ENCODE peak calls at places on chromosome 6, in six cellular contexts. A is K562, K is IMR-90, Z is HepG2, W is GM12878, S is SK-N-SH. L is an unnamed sample.

GRCh38 chr6:88814909-88815308 is 148.5 kb downstream of the RNGTT start:
- DNase-seq in A (peak; percentile 33), S (no peak), K (no peak), Z (peak; percentile 33), W (no peak), L (peak; percentile 7)

GRCh38 chr6:112296694-112297093 is 42.3 kb upstream of the LAMA4 start:
- DNase-seq in K (peak; percentile 20), W (no peak), A (no peak), S (no peak), Z (no peak), L (no peak)

GRCh38 chr6:133637436-133637835 is 251.5 kb upstream of the TCF21 start:
- DNase-seq in Z (no peak), K (peak; percentile 32), S (no peak), W (no peak), A (no peak), L (no peak)

GRCh38 chr6:53066059-53066406 is 829 bp downstream of the FBXO9 start:
- DNase-seq in S (no peak), K (peak; percentile 28), W (no peak), Z (no peak), A (peak; percentile 61), L (peak; percentile 14)

GRCh38 chr6:123211777-123212545 is 215.9 kb downstream of the CLVS2 start:
- DNase-seq in K (no peak), A (no peak), Z (no peak), W (no peak), S (no peak), L (no peak)

GRCh38 chr6:148866657-148867268 is 119.9 kb downstream of the UST start:
- DNase-seq in Z (no peak), K (no peak), S (no peak), W (peak; percentile 68), A (no peak), L (no peak)

GRCh38 chr6:3523288-3523670 is 66.4 kb upstream of the SLC22A23 start:
- DNase-seq in A (no peak), K (peak; percentile 7), Z (no peak), S (no peak), W (no peak), L (no peak)

GRCh38 chr6:37024665-37025337 is 19.3 kb downstream of the FGD2 start:
- DNase-seq in K (peak; percentile 14), W (no peak), S (no peak), A (no peak), Z (no peak), L (peak; percentile 74)

GRCh38 chr6:25223421-25224052 is 55.6 kb upstream of the CARMIL1 start:
- DNase-seq in W (peak; percentile 19), A (peak; percentile 73), K (peak; percentile 73), S (peak; percentile 64), Z (peak; percentile 54), L (peak; percentile 42)

GRCh38 chr6:64520050-64520449 is 884.4 kb downstream of the PHF3 start:
- DNase-seq in A (no peak), S (no peak), W (peak; percentile 5), K (peak; percentile 95), Z (no peak), L (peak; percentile 30)

GRCh38 chr6:39206250-39206721 is 23.0 kb downstream of the KCNK5 start:
- DNase-seq in K (no peak), S (no peak), Z (no peak), W (no peak), A (peak; percentile 76), L (no peak)

GRCh38 chr6:163415620-163416379 is 1.3 kb downstream of the QKI start:
- DNase-seq in S (peak; percentile 64), K (peak; percentile 52), Z (peak; percentile 53), A (peak; percentile 84), W (peak; percentile 72), L (peak; percentile 44)

GRCh38 chr6:138382498-138383265 is 5.0 kb downstream of the SMIM28 start:
- DNase-seq in W (no peak), Z (no peak), K (no peak), S (no peak), A (no peak), L (no peak)

GRCh38 chr6:122839477-122839876 is 50.4 kb downstream of the SMPDL3A start:
- DNase-seq in Z (peak; percentile 64), W (no peak), K (peak; percentile 50), S (peak; percentile 62), A (peak; percentile 69), L (peak; percentile 60)

GRCh38 chr6:121617388-121617787 is 181.9 kb downstream of the GJA1 start:
- DNase-seq in S (no peak), W (no peak), A (no peak), K (no peak), Z (no peak), L (no peak)

GRCh38 chr6:122778334-122778733 is 1.2 kb upstream of the FABP7 start:
- DNase-seq in A (no peak), K (no peak), W (no peak), Z (no peak), S (no peak), L (no peak)

GRCh38 chr6:25278557-25278913 is 639 bp upstream of the CARMIL1 start:
- DNase-seq in K (no peak), A (no peak), Z (no peak), W (no peak), S (no peak), L (no peak)

GRCh38 chr6:129599467-129599866 is 110.5 kb downstream of the ARHGAP18 start:
- DNase-seq in S (no peak), K (no peak), W (no peak), Z (no peak), A (no peak), L (no peak)

GRCh38 chr6:125268765-125269164 is 33.0 kb downstream of the HDDC2 start:
- DNase-seq in Z (no peak), K (no peak), W (no peak), A (no peak), S (no peak), L (no peak)

GRCh38 chr6:79469381-79470246 is 67.6 kb downstream of the LCA5 start:
- DNase-seq in S (no peak), A (no peak), K (no peak), Z (no peak), W (no peak), L (no peak)

GRCh38 chr6:142926494-142927273 is 18.3 kb downstream of the HIVEP2 start:
- DNase-seq in S (peak; percentile 86), K (peak; percentile 90), A (peak; percentile 60), W (no peak), Z (peak; percentile 93), L (peak; percentile 74)

GRCh38 chr6:132401120-132401940 is at the start of gene MOXD1:
- DNase-seq in S (peak; percentile 65), Z (no peak), W (no peak), K (peak; percentile 37), A (peak; percentile 2), L (peak; percentile 20)

GRCh38 chr6:82237013-82237412 is 10.5 kb downstream of the IBTK start:
- DNase-seq in W (no peak), A (no peak), Z (no peak), K (no peak), S (peak; percentile 24), L (no peak)

GRCh38 chr6:102015431-102015830 is 621.9 kb downstream of the GRIK2 start:
- DNase-seq in Z (no peak), W (no peak), K (no peak), S (no peak), A (no peak), L (no peak)

GRCh38 chr6:18596529-18596835 is 209.3 kb downstream of the RNF144B start:
- DNase-seq in S (no peak), Z (no peak), A (no peak), W (no peak), K (no peak), L (no peak)

GRCh38 chr6:118770112-118770788 is 118.9 kb upstream of the CEP85L start:
- DNase-seq in Z (no peak), S (peak; percentile 62), K (no peak), A (no peak), W (no peak), L (no peak)

GRCh38 chr6:52300489-52300931 is 16.0 kb upstream of the MCM3 start:
- DNase-seq in Z (no peak), K (no peak), W (no peak), S (no peak), A (no peak), L (no peak)

GRCh38 chr6:131172237-131172636 is 37.0 kb downstream of the AKAP7 start:
- DNase-seq in S (no peak), Z (no peak), A (no peak), W (no peak), K (peak; percentile 57), L (no peak)

GRCh38 chr6:17394192-17394611 is 807 bp downstream of the CAP2 start:
- DNase-seq in W (no peak), S (no peak), Z (peak; percentile 71), K (peak; percentile 79), A (peak; percentile 9), L (peak; percentile 58)

GRCh38 chr6:166540631-166541331 is 45.7 kb downstream of the RAMACL start:
- DNase-seq in K (peak; percentile 17), A (peak; percentile 18), Z (no peak), S (no peak), W (peak; percentile 66), L (no peak)

GRCh38 chr6:108596947-108597346 is 36.2 kb downstream of the FOXO3 start:
- DNase-seq in Z (no peak), W (no peak), A (no peak), K (no peak), S (no peak), L (no peak)

GRCh38 chr6:25413506-25413905 is 134.3 kb downstream of the CARMIL1 start:
- DNase-seq in Z (no peak), W (no peak), A (no peak), S (no peak), K (no peak), L (no peak)

GRCh38 chr6:30349411-30350177 is 4.6 kb downstream of the RPP21 start:
- DNase-seq in W (no peak), K (no peak), A (no peak), S (no peak), Z (no peak), L (no peak)
- H3K4me2 ChIP-seq in W (peak overlapping the region; percentile 44), K (no peak overlapping the region), A (no peak overlapping the region), S (no peak overlapping the region), Z (no peak overlapping the region), L (no peak overlapping the region)

GRCh38 chr6:40349092-40349491 is 238.1 kb downstream of the LRFN2 start:
- DNase-seq in K (no peak), W (no peak), A (no peak), Z (no peak), S (no peak), L (no peak)
- TF ChIP-seq SMC3 in K (no peak), W (no peak), A (no peak), Z (no peak), S (no peak), L (no peak)

GRCh38 chr6:154056536-154056935 is 17.5 kb downstream of the OPRM1 start:
- DNase-seq in S (no peak), K (no peak), A (no peak), Z (no peak), W (no peak), L (no peak)
- TF ChIP-seq RFX5 in S (no peak), K (no peak), A (no peak), Z (no peak), W (no peak), L (no peak)

DNA sequence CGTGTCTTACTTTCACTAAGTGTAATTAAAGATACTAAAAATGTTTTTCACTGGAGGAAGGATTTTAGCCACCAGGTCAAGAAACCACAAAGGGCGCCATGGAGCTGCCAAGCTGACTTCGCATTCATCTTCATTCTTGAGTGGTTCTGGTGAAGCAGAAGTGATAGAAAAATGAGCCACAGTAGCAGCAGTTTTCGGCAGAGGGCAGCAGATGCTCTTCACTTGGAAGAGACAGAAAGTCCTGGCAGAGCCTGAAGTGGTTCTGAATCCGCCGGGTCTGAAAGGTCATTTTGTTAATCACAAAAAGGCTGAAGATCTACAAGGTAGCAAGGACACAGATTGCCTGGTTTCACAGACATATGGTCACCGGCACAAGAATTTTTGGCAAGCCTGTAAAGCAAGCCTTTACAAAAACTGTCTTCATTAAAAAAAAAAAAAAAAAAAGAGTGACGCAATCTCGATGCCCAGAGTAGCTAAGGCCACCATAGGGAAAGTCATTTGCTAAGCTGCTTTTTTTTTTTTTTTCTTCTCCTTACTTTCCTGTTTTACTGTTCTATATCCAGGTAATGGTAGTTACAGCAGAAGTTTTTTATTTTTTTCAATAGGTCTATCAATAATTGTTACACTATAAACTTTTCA is 345.1 kb upstream of the AGPAT4 start:
- DNase-seq in W (no peak), Z (peak; percentile 49), K (no peak), S (peak; percentile 64), A (peak; percentile 51), L (peak; percentile 80)
- H3K4me2 ChIP-seq in W (no peak overlapping the region), Z (peak overlapping the region; percentile 11), K (no peak overlapping the region), S (peak overlapping the region; percentile 17), A (no peak overlapping the region), L (peak overlapping the region; percentile 72)

L was measured in A549.